ENCODE peak calls at places on chromosomes 12 and 14, in five cellular contexts. One of them, this sample, is unnamed.
A peak's percentile ranks its signal among the peaks of the same experiment; 100 is the strongest.

GRCh38 chr14:62117010-62117717 is 354.9 kb downstream of the SNAPC1 start:
- DNase-seq in testis: peak; percentile 85
- DNase-seq in uterus: peak; percentile 13
- DNase-seq in CD8-positive, alpha-beta T cell: peak; percentile 28
- DNase-seq in pancreas: peak; percentile 86
- DNase-seq in this sample: peak; percentile 65

GRCh38 chr14:25111061-25111601 is 61.2 kb upstream of the STXBP6 start:
- DNase-seq in uterus: no peak
- DNase-seq in CD8-positive, alpha-beta T cell: no peak
- DNase-seq in testis: no peak
- DNase-seq in pancreas: no peak
- DNase-seq in this sample: peak; percentile 39

GRCh38 chr12:43336962-43337555 is 214.9 kb downstream of the ADAMTS20 start:
- DNase-seq in testis: no peak
- DNase-seq in pancreas: no peak
- DNase-seq in uterus: no peak
- DNase-seq in CD8-positive, alpha-beta T cell: no peak
- DNase-seq in this sample: no peak

GRCh38 chr14:79967453-79967852 is 243.9 kb downstream of the DIO2 start:
- DNase-seq in uterus: no peak
- DNase-seq in testis: no peak
- DNase-seq in CD8-positive, alpha-beta T cell: no peak
- DNase-seq in pancreas: no peak
- DNase-seq in this sample: no peak

GRCh38 chr14:54642121-54642520 is 75.2 kb downstream of the SAMD4A start:
- DNase-seq in pancreas: no peak
- DNase-seq in testis: no peak
- DNase-seq in uterus: no peak
- DNase-seq in CD8-positive, alpha-beta T cell: no peak
- DNase-seq in this sample: no peak

GRCh38 chr12:117119592-117120198 is 20.5 kb upstream of the TESC start:
- DNase-seq in pancreas: no peak
- DNase-seq in uterus: no peak
- DNase-seq in testis: no peak
- DNase-seq in CD8-positive, alpha-beta T cell: no peak
- DNase-seq in this sample: no peak

GRCh38 chr12:31728289-31728916 is 418 bp downstream of the AMN1 start:
- DNase-seq in uterus: peak; percentile 55
- DNase-seq in CD8-positive, alpha-beta T cell: peak; percentile 29
- DNase-seq in testis: peak; percentile 75
- DNase-seq in pancreas: no peak
- DNase-seq in this sample: peak; percentile 48

GRCh38 chr12:70843363-70843762 is 77.2 kb downstream of the PTPRR start:
- DNase-seq in uterus: no peak
- DNase-seq in testis: no peak
- DNase-seq in CD8-positive, alpha-beta T cell: no peak
- DNase-seq in pancreas: no peak
- DNase-seq in this sample: no peak

GRCh38 chr14:76793956-76794355 is 18.7 kb downstream of the ANGEL1 start:
- DNase-seq in CD8-positive, alpha-beta T cell: no peak
- DNase-seq in uterus: no peak
- DNase-seq in testis: no peak
- DNase-seq in pancreas: no peak
- DNase-seq in this sample: no peak

GRCh38 chr12:108126212-108126611 is 2.9 kb upstream of the WSCD2 start:
- DNase-seq in testis: no peak
- DNase-seq in uterus: no peak
- DNase-seq in CD8-positive, alpha-beta T cell: no peak
- DNase-seq in pancreas: no peak
- DNase-seq in this sample: no peak

GRCh38 chr12:93167841-93168492 is 209.8 kb upstream of the NUDT4 start:
- DNase-seq in pancreas: no peak
- DNase-seq in CD8-positive, alpha-beta T cell: no peak
- DNase-seq in testis: peak; percentile 23
- DNase-seq in uterus: no peak
- DNase-seq in this sample: no peak

GRCh38 chr12:122063691-122064033 is 14.9 kb upstream of the MLXIP start:
- DNase-seq in CD8-positive, alpha-beta T cell: no peak
- DNase-seq in testis: no peak
- DNase-seq in pancreas: no peak
- DNase-seq in uterus: no peak
- DNase-seq in this sample: no peak

GRCh38 chr12:122060069-122060468 is 18.5 kb upstream of the MLXIP start:
- DNase-seq in pancreas: no peak
- DNase-seq in testis: peak; percentile 37
- DNase-seq in CD8-positive, alpha-beta T cell: no peak
- DNase-seq in uterus: peak; percentile 54
- DNase-seq in this sample: no peak

GRCh38 chr12:122062832-122063690 is 15.5 kb upstream of the MLXIP start:
- DNase-seq in pancreas: peak; percentile 72
- DNase-seq in uterus: peak; percentile 87
- DNase-seq in CD8-positive, alpha-beta T cell: no peak
- DNase-seq in testis: peak; percentile 68
- DNase-seq in this sample: no peak

GRCh38 chr12:122059203-122059960 is 19.2 kb upstream of the MLXIP start:
- DNase-seq in pancreas: no peak
- DNase-seq in CD8-positive, alpha-beta T cell: no peak
- DNase-seq in testis: no peak
- DNase-seq in uterus: no peak
- DNase-seq in this sample: no peak

GRCh38 chr12:122061253-122061652 is 17.3 kb upstream of the MLXIP start:
- DNase-seq in uterus: no peak
- DNase-seq in pancreas: no peak
- DNase-seq in testis: no peak
- DNase-seq in CD8-positive, alpha-beta T cell: no peak
- DNase-seq in this sample: no peak
- H3K27ac ChIP-seq in uterus: peak overlapping the region; percentile 95
- H3K27ac ChIP-seq in pancreas: no peak overlapping the region
- H3K27ac ChIP-seq in testis: no peak overlapping the region
- H3K27ac ChIP-seq in CD8-positive, alpha-beta T cell: no peak overlapping the region
- H3K27ac ChIP-seq in this sample: no peak overlapping the region

GRCh38 chr14:68922886-68923285 is 56.2 kb downstream of the ACTN1 start:
- DNase-seq in CD8-positive, alpha-beta T cell: no peak
- DNase-seq in uterus: no peak
- DNase-seq in testis: no peak
- DNase-seq in pancreas: no peak
- DNase-seq in this sample: no peak
- H3K27ac ChIP-seq in CD8-positive, alpha-beta T cell: no peak overlapping the region
- H3K27ac ChIP-seq in uterus: peak overlapping the region; percentile 43
- H3K27ac ChIP-seq in testis: no peak overlapping the region
- H3K27ac ChIP-seq in pancreas: no peak overlapping the region
- H3K27ac ChIP-seq in this sample: peak overlapping the region; percentile 52

GRCh38 chr12:54956818-54957641 is 27.5 kb downstream of the TESPA1 start:
- DNase-seq in pancreas: no peak
- DNase-seq in uterus: no peak
- DNase-seq in CD8-positive, alpha-beta T cell: no peak
- DNase-seq in testis: no peak
- DNase-seq in this sample: no peak
- H3K27ac ChIP-seq in pancreas: no peak overlapping the region
- H3K27ac ChIP-seq in uterus: no peak overlapping the region
- H3K27ac ChIP-seq in CD8-positive, alpha-beta T cell: no peak overlapping the region
- H3K27ac ChIP-seq in testis: no peak overlapping the region
- H3K27ac ChIP-seq in this sample: no peak overlapping the region

DNA sequence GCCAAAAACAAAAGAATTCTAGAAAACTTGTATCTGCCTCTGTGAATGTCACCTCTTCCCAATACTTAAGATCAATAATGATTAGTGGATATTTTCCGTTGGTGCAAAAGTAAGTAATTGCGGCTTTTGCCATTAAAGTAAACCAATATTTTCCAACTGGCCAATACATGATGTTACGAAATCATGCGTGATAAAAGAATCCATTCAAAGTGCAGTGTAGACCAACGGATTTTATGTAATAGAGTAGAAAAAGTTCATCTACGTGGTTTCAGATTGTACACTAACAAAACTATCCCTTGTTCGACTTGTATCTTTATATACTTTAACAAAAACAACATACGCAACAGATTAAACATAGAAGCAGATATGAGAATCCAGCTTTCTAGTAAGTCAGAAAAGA is 626 bp upstream of the ZNF268 start:
- DNase-seq in pancreas: no peak
- DNase-seq in testis: no peak
- DNase-seq in CD8-positive, alpha-beta T cell: no peak
- DNase-seq in uterus: no peak
- DNase-seq in this sample: no peak
- H3K27ac ChIP-seq in pancreas: no peak overlapping the region
- H3K27ac ChIP-seq in testis: no peak overlapping the region
- H3K27ac ChIP-seq in CD8-positive, alpha-beta T cell: no peak overlapping the region
- H3K27ac ChIP-seq in uterus: no peak overlapping the region
- H3K27ac ChIP-seq in this sample: peak overlapping the region; percentile 82

GRCh38 chr12:94831081-94831747 is 172.3 kb downstream of the NDUFA12 start:
- DNase-seq in pancreas: no peak
- DNase-seq in testis: no peak
- DNase-seq in CD8-positive, alpha-beta T cell: peak; percentile 3
- DNase-seq in uterus: no peak
- DNase-seq in this sample: no peak
- H3K27ac ChIP-seq in pancreas: no peak overlapping the region
- H3K27ac ChIP-seq in testis: no peak overlapping the region
- H3K27ac ChIP-seq in CD8-positive, alpha-beta T cell: no peak overlapping the region
- H3K27ac ChIP-seq in uterus: no peak overlapping the region
- H3K27ac ChIP-seq in this sample: no peak overlapping the region

DNA sequence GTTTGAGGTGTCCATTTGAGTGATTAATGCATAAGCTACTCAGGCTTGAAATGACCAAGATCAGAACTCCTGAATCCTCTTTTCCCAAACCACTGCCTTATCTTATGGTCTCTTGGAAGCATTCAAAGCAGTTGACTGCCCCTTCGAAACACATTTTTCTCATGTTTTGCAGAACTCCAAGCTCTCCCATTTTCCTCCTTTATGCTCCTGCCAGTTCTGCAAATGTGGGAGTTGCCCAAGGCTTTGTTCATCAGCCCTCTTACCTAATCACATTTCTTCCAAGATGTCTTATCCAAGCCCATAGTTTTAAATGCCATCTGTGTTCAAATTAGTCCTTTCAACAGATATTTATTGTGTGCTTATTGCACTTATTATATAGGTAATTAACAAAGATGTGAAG is 1.8 kb upstream of the DNAAF2 start:
- DNase-seq in CD8-positive, alpha-beta T cell: no peak
- DNase-seq in pancreas: no peak
- DNase-seq in uterus: no peak
- DNase-seq in testis: no peak
- DNase-seq in this sample: no peak
- H3K27ac ChIP-seq in CD8-positive, alpha-beta T cell: no peak overlapping the region
- H3K27ac ChIP-seq in pancreas: no peak overlapping the region
- H3K27ac ChIP-seq in uterus: no peak overlapping the region
- H3K27ac ChIP-seq in testis: no peak overlapping the region
- H3K27ac ChIP-seq in this sample: no peak overlapping the region

GRCh38 chr12:1656894-1657293 is 27.9 kb downstream of the WNT5B start:
- DNase-seq in uterus: no peak
- DNase-seq in pancreas: no peak
- DNase-seq in testis: no peak
- DNase-seq in CD8-positive, alpha-beta T cell: no peak
- DNase-seq in this sample: no peak
- H3K27ac ChIP-seq in uterus: no peak overlapping the region
- H3K27ac ChIP-seq in pancreas: no peak overlapping the region
- H3K27ac ChIP-seq in testis: no peak overlapping the region
- H3K27ac ChIP-seq in CD8-positive, alpha-beta T cell: no peak overlapping the region
- H3K27ac ChIP-seq in this sample: peak overlapping the region; percentile 94

GRCh38 chr14:88790501-88791251 is 2.1 kb downstream of the EML5 start:
- DNase-seq in uterus: no peak
- DNase-seq in CD8-positive, alpha-beta T cell: no peak
- DNase-seq in testis: no peak
- DNase-seq in pancreas: no peak
- DNase-seq in this sample: no peak

GRCh38 chr14:88791252-88791621 is 1.5 kb downstream of the EML5 start:
- DNase-seq in CD8-positive, alpha-beta T cell: no peak
- DNase-seq in uterus: no peak
- DNase-seq in testis: no peak
- DNase-seq in pancreas: no peak
- DNase-seq in this sample: no peak

GRCh38 chr14:88793259-88793625 is 489 bp upstream of the EML5 start:
- DNase-seq in uterus: peak; percentile 16
- DNase-seq in pancreas: no peak
- DNase-seq in testis: peak; percentile 51
- DNase-seq in CD8-positive, alpha-beta T cell: no peak
- DNase-seq in this sample: no peak

GRCh38 chr14:88792572-88793258 is at the start of gene EML5:
- DNase-seq in testis: peak; percentile 92
- DNase-seq in CD8-positive, alpha-beta T cell: peak; percentile 72
- DNase-seq in pancreas: peak; percentile 96
- DNase-seq in uterus: peak; percentile 76
- DNase-seq in this sample: peak; percentile 76

DNA sequence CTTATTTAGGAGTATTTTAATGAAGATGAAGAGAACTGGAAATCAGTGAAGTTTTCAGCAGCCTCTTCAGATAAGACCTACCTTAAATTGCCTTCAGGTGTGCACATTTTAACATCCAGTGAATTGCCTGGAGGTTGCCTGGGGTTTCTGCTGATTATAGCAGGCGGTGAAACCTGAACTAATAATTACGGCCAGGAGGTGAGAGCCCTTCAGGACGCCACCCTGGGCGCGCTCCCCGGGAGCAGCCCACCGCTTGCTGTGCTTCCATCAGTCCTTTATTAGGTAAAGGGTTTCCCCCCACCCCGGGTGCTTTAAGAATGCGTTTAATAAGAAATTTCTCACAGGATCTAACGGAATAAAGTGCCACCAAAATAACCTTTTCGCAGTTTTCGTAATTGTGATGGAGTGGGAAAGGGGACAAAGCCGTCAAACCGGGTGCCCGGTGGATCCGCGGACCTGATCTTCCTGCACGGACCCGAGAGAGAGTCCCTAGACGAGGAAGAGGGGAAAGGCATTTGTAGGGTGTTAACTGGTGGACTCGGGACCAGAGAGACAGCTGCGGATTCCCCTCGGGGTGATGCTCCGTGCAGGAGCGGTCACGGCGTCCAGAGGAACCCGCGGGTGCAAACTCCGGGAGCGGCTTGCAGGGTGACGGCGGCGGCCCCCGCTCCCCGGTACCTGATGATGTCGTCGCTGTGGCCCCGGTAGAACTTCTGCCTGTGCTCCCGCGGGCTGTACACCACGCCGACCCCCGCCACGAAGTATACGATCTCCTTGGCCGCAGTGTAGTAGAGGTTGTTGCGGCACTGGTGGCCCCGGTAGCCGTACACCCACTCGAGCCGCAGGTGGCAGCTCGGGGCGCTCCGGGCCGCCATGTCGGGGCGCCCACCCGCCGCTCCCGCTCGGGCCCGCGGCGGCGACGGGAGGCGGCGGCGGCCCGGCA is 853 bp downstream of the EML5 start:
- DNase-seq in uterus: peak; percentile 17
- DNase-seq in pancreas: peak; percentile 71
- DNase-seq in testis: peak; percentile 50
- DNase-seq in CD8-positive, alpha-beta T cell: no peak
- DNase-seq in this sample: no peak
- H3K27ac ChIP-seq in uterus: peak overlapping the region; percentile 85
- H3K27ac ChIP-seq in pancreas: peak overlapping the region; percentile 69
- H3K27ac ChIP-seq in testis: peak overlapping the region; percentile 90
- H3K27ac ChIP-seq in CD8-positive, alpha-beta T cell: peak overlapping the region; percentile 53
- H3K27ac ChIP-seq in this sample: no peak overlapping the region

This sample was measured in heart left ventricle.